ENCODE peak calls at places on chromosomes 16 and 17, in five cellular contexts. M, E, F, J and B are unnamed samples.

GRCh38 chr16:51648521-51648920 is 497.5 kb upstream of the SALL1 start:
- DNase-seq in M (no peak), E (no peak), F (no peak), J (no peak), B (no peak)

GRCh38 chr17:81026266-81027036 is 8.5 kb upstream of the BAIAP2 start:
- DNase-seq in M (no peak), E (no peak), F (no peak), J (no peak), B (no peak)

GRCh38 chr16:24668481-24669001 is 60.9 kb upstream of the TNRC6A start:
- DNase-seq in M (peak), E (no peak), F (no peak), J (no peak), B (peak)

GRCh38 chr16:695355-696089 is 5.3 kb upstream of the WDR24 start:
- DNase-seq in M (no peak), E (no peak), F (no peak), J (no peak), B (no peak)

GRCh38 chr17:15269087-15269486 is 4.0 kb upstream of the PMP22 start:
- DNase-seq in M (no peak), E (no peak), F (no peak), J (no peak), B (no peak)

GRCh38 chr16:22677024-22677830 is 136.7 kb upstream of the HS3ST2 start:
- DNase-seq in M (no peak), E (peak), F (no peak), J (no peak), B (no peak)

GRCh38 chr17:54891176-54891821 is 9.4 kb upstream of the TOM1L1 start:
- DNase-seq in M (no peak), E (no peak), F (peak), J (no peak), B (no peak)

GRCh38 chr17:81043725-81044427 is 8.9 kb downstream of the BAIAP2 start:
- DNase-seq in M (no peak), E (no peak), F (no peak), J (peak), B (peak)

GRCh38 chr17:74485012-74485743 is 18.7 kb downstream of the CD300A start:
- DNase-seq in M (no peak), E (no peak), F (no peak), J (no peak), B (no peak)

GRCh38 chr16:79754081-79754872 is 153.7 kb upstream of the MAF start:
- DNase-seq in M (no peak), E (no peak), F (no peak), J (no peak), B (no peak)

GRCh38 chr16:14004031-14004718 is 66.9 kb upstream of the MRTFB start:
- DNase-seq in M (peak), E (peak), F (no peak), J (peak), B (no peak)

GRCh38 chr16:4580245-4580644 is 24.1 kb downstream of the C16orf96 start:
- DNase-seq in M (no peak), E (no peak), F (no peak), J (no peak), B (no peak)

GRCh38 chr17:71830916-71831315 is 289.9 kb upstream of the SOX9 start:
- DNase-seq in M (no peak), E (no peak), F (no peak), J (no peak), B (no peak)

GRCh38 chr16:8547756-8548155 is 42.6 kb downstream of the TMEM114 start:
- DNase-seq in M (no peak), E (no peak), F (no peak), J (no peak), B (no peak)

GRCh38 chr17:38428643-38429371 is 543 bp downstream of the ARHGAP23 start:
- DNase-seq in M (peak), E (peak), F (no peak), J (peak), B (no peak)

GRCh38 chr17:63203652-63204051 is 237.6 kb downstream of the TANC2 start:
- DNase-seq in M (no peak), E (no peak), F (no peak), J (no peak), B (no peak)

GRCh38 chr16:84103678-84104077 is 13.1 kb downstream of the MBTPS1 start:
- DNase-seq in M (no peak), E (no peak), F (no peak), J (no peak), B (no peak)

GRCh38 chr16:28915181-28915580 is 9.9 kb downstream of the RABEP2 start:
- DNase-seq in M (no peak), E (no peak), F (no peak), J (no peak), B (no peak)

GRCh38 chr16:89042711-89043551 is 50.7 kb upstream of the ACSF3 start:
- DNase-seq in M (no peak), E (no peak), F (no peak), J (peak), B (no peak)

GRCh38 chr16:87145181-87146176 is 171.7 kb downstream of the C16orf95 start:
- DNase-seq in M (no peak), E (no peak), F (no peak), J (no peak), B (no peak)

GRCh38 chr17:49980703-49981197 is 11.8 kb downstream of the DLX4 start:
- DNase-seq in M (no peak), E (no peak), F (no peak), J (no peak), B (no peak)

GRCh38 chr16:69329369-69330285 is 761 bp downstream of the PDF start:
- DNase-seq in M (peak), E (no peak), F (no peak), J (peak), B (no peak)

GRCh38 chr16:17225551-17225950 is 245.2 kb downstream of the XYLT1 start:
- DNase-seq in M (no peak), E (no peak), F (no peak), J (no peak), B (no peak)

GRCh38 chr17:69870091-69870530 is 204.9 kb upstream of the KCNJ16 start:
- DNase-seq in M (no peak), E (no peak), F (peak), J (no peak), B (peak)

GRCh38 chr16:4392382-4393242 is 21.0 kb downstream of the VASN start:
- DNase-seq in M (peak), E (no peak), F (peak), J (no peak), B (no peak)

GRCh38 chr16:67000384-67001158 is 12.2 kb downstream of the CES4A start:
- DNase-seq in M (peak), E (peak), F (no peak), J (peak), B (no peak)

GRCh38 chr17:13337171-13337570 is 264.6 kb downstream of the HS3ST3A1 start:
- DNase-seq in M (no peak), E (no peak), F (no peak), J (no peak), B (no peak)

GRCh38 chr17:10292057-10292931 is 80.5 kb downstream of the MYH13 start:
- DNase-seq in M (peak), E (peak), F (no peak), J (peak), B (no peak)

GRCh38 chr17:64498308-64499203 is 1.7 kb upstream of the POLG2 start:
- DNase-seq in M (no peak), E (no peak), F (no peak), J (no peak), B (no peak)

GRCh38 chr17:954431-955164 is 25.0 kb downstream of the NXN start:
- DNase-seq in M (peak), E (no peak), F (peak), J (no peak), B (no peak)

GRCh38 chr17:33267881-33268548 is 25.1 kb downstream of the ASIC2 start:
- DNase-seq in M (no peak), E (no peak), F (no peak), J (no peak), B (no peak)

GRCh38 chr16:11585460-11586374 is 1.0 kb downstream of the LITAF start:
- DNase-seq in M (peak), E (no peak), F (no peak), J (peak), B (no peak)

GRCh38 chr16:10255728-10256127 is 73.5 kb upstream of the GRIN2A start:
- DNase-seq in M (no peak), E (no peak), F (no peak), J (no peak), B (no peak)

GRCh38 chr17:63275968-63276349 is 170.1 kb downstream of the CYB561 start:
- DNase-seq in M (no peak), E (no peak), F (no peak), J (no peak), B (no peak)

GRCh38 chr16:75534560-75535205 is 1.2 kb downstream of the CHST5 start:
- DNase-seq in M (no peak), E (no peak), F (no peak), J (no peak), B (no peak)

GRCh38 chr16:28280881-28281836 is 11.2 kb upstream of the SBK1 start:
- DNase-seq in M (no peak), E (no peak), F (no peak), J (no peak), B (no peak)

GRCh38 chr17:67779098-67779672 is 46.1 kb upstream of the BPTF start:
- DNase-seq in M (peak), E (peak), F (no peak), J (peak), B (no peak)

GRCh38 chr17:28895794-28896447 is 1.6 kb downstream of the FLOT2 start:
- DNase-seq in M (no peak), E (no peak), F (no peak), J (no peak), B (no peak)

GRCh38 chr17:28898261-28898955 is 875 bp upstream of the FLOT2 start:
- DNase-seq in M (no peak), E (no peak), F (no peak), J (no peak), B (no peak)

GRCh38 chr17:28897769-28898259 is 281 bp upstream of the FLOT2 start:
- DNase-seq in M (no peak), E (no peak), F (no peak), J (no peak), B (no peak)

GRCh38 chr17:28896491-28896883 is 1.0 kb downstream of the FLOT2 start:
- DNase-seq in M (no peak), E (no peak), F (no peak), J (no peak), B (no peak)

DNA sequence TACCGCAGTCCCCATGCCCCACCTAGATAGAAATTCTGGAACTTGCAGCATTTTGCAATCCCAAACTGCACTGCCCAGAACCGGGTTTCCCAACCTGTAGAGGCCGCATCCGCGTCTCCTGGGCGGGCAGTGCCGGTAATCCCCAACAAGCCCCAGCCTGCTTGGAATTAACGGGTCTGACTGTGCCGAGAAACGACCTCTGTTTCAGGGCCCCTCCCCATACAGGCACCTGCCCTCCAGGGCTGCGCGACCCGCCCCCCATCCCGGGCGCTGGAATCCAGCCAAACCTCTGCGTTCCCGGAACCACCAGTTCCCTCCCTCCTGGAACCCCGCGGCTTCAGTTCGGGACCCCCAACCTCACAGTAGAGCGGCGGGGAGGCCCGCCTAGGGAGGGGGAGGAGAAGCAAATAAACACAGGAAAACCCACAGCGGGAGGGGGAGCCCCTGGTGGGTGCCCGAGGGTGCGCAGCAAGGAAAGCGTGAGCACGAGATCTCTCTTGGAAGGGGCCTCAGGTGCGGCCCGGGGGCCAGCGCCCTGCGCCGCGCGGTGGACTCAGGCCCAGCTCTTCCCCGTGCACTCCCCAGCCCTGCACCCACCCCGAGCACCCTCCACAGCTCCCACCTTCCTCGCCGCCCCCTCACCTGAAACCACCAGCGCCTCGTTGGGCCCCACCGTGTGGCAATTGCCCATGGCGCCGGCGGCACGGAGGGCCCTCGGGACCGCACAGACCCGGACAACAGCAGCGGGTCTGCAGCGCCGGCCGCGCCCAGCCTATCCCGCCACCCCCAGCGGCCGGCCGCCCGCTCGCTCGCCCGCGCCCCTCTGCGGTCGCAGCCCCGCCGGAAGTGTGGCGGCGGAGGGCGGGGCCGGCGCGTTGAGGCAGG is at the start of gene FLOT2:
- DNase-seq in M (peak), E (peak), F (no peak), J (peak), B (no peak)
- TF ChIP-seq CTCF in M (peak), E (no peak), F (peak), J (no peak), B (peak)

GRCh38 chr17:4901108-4901647 is 1.7 kb downstream of the CHRNE start:
- DNase-seq in M (no peak), E (no peak), F (no peak), J (no peak), B (no peak)
- H3K4me3 ChIP-seq in M (no peak), E (no peak), F (no peak), J (peak), B (no peak)

DNA sequence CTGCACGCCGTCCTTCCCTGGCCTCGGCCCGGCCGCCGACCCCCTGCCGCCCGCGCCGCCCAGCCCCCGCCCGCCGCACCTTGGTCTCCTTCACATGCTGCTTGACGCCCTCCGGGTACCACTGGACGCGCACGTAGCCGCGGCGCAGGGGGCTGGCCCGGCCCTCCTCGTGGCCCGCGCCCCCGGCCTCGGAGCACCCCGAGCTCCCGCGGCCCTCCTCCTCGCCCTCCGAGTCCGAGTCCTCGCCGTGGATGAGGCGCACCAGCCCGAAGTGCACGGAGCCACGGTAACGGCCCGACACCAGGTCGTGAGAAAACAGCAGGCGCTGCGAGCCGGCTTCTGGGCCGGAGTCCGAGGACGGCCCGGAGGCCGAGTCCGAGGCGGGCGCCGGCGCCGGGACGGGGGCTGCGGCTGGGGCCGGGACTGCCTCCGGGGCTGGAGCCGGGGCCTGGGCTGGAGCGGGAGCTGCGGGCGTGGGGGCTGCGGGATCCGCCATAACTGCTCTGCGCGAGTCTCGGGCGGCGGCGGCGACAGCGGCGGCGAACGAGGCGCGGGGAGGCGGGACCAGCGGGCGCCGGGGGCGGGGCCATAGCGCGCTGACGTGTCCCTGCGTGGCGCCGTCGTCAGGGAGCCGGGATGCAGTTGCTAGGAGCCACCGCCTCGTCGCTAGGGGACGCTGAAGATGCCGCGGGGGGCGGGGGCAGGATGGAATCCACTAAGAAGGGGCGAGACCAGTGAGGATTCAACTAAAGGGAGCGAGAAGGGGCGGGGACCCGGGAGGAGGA is at the start of gene UBE2O:
- DNase-seq in M (peak), E (peak), F (no peak), J (peak), B (no peak)
- TF ChIP-seq CTCF in M (peak), E (no peak), F (peak), J (peak), B (peak)

GRCh38 chr16:20074089-20074956 is 633 bp upstream of the GPR139 start:
- DNase-seq in M (no peak), E (no peak), F (no peak), J (no peak), B (no peak)

GRCh38 chr16:20075243-20075642 is 1.6 kb upstream of the GPR139 start:
- DNase-seq in M (no peak), E (no peak), F (no peak), J (no peak), B (no peak)

GRCh38 chr16:20079106-20079505 is 5.4 kb upstream of the GPR139 start:
- DNase-seq in M (no peak), E (no peak), F (no peak), J (no peak), B (no peak)

GRCh38 chr16:20072524-20073202 is 1.0 kb downstream of the GPR139 start:
- DNase-seq in M (no peak), E (no peak), F (no peak), J (no peak), B (no peak)

DNA sequence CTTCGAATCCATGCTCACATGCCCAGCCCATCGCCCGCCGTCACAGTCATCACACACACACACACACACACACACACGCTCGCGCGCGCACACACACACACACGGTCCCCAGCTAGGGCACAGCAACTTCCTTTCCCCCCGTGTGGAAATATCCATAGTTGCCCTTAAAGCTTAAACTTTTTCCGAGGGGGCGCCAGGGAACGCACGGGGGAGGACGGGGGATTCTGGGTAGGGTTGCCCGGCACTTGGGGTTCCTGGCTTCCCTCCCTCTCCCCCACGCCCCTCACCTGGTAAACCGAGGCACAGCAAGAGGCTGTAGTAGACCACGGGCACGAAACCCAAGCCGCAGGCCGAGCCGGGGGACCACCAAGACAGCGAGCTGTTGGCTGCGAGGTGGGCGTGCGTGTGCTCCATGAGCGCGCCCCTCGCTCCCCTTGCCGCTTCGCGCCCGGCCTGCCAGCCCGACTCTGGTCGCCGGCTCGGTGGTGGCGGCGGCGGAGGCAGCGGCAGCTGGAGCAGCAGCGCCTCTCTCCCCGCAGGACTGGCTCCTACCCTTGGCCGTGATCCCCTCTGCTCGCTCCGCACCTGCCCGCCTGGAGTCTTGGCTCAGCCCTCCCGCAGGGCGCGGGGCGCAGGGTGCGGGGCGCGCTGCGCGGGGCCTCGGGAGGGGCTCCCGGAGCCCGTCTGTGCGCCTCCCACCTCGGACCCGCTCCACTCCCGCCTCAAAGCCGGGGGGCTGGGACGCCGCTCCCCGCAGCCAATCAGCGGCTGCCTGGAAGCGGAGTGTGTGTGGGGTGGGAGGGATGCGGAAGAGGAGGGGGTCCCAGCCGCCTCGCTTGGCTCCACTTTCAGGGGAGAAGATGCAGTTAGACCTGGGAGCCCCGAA is at the start of gene GPR139:
- DNase-seq in M (no peak), E (no peak), F (no peak), J (no peak), B (no peak)
- H3K4me3 ChIP-seq in M (no peak), E (no peak), F (no peak), J (no peak), B (no peak)